ENCODE peak calls at places on chromosomes 1 and 21, in five cellular contexts. H is thoracic aorta; R is testis; M is CD8-positive, alpha-beta T cell; Q is body of pancreas. E is an unnamed sample.

GRCh38 chr1:207965602-207966387 is 54.9 kb upstream of the CD34 start:
- DNase-seq in H (no peak), R (no peak), M (no peak), Q (no peak), E (no peak)

GRCh38 chr1:185775505-185775904 is 41.3 kb downstream of the HMCN1 start:
- DNase-seq in H (no peak), R (no peak), M (no peak), Q (no peak), E (no peak)

GRCh38 chr1:32754282-32755097 is 51.9 kb upstream of the SYNC start:
- DNase-seq in H (no peak), R (peak; percentile 52), M (peak; percentile 3), Q (peak; percentile 69), E (peak; percentile 45)

GRCh38 chr1:164578474-164579200 is 19.7 kb downstream of the PBX1 start:
- DNase-seq in H (no peak), R (no peak), M (no peak), Q (no peak), E (no peak)

GRCh38 chr1:10693497-10694273 is 102.8 kb downstream of the CASZ1 start:
- DNase-seq in H (no peak), R (peak; percentile 52), M (peak; percentile 19), Q (peak; percentile 55), E (no peak)

GRCh38 chr21:34524671-34525601 is 12.9 kb upstream of the KCNE1 start:
- DNase-seq in H (no peak), R (peak; percentile 30), M (no peak), Q (no peak), E (no peak)

GRCh38 chr1:81560629-81561028 is 240.1 kb upstream of the ADGRL2 start:
- DNase-seq in H (no peak), R (no peak), M (no peak), Q (no peak), E (no peak)

GRCh38 chr1:224779491-224780020 is 149.9 kb upstream of the DNAH14 start:
- DNase-seq in H (no peak), R (no peak), M (no peak), Q (no peak), E (no peak)

GRCh38 chr1:22600817-22601605 is 35.4 kb upstream of the C1QA start:
- DNase-seq in H (no peak), R (no peak), M (no peak), Q (no peak), E (no peak)

GRCh38 chr1:233491953-233492627 is 121.8 kb upstream of the KCNK1 start:
- DNase-seq in H (no peak), R (no peak), M (no peak), Q (no peak), E (no peak)

GRCh38 chr1:162974810-162975209 is 94.4 kb upstream of the RGS4 start:
- DNase-seq in H (no peak), R (no peak), M (no peak), Q (no peak), E (no peak)

GRCh38 chr1:1088801-1089680 is 14.9 kb upstream of the RNF223 start:
- DNase-seq in H (no peak), R (no peak), M (no peak), Q (no peak), E (no peak)

GRCh38 chr1:228401782-228402637 is 4.6 kb downstream of the TRIM11 start:
- DNase-seq in H (no peak), R (no peak), M (no peak), Q (no peak), E (no peak)

GRCh38 chr21:45150630-45151265 is 76.4 kb downstream of the ADARB1 start:
- DNase-seq in H (no peak), R (peak; percentile 11), M (no peak), Q (no peak), E (no peak)

GRCh38 chr21:33396966-33397365 is 6.2 kb upstream of the IFNGR2 start:
- DNase-seq in H (no peak), R (no peak), M (no peak), Q (no peak), E (no peak)

GRCh38 chr1:200487650-200488049 is 77.8 kb upstream of the ZNF281 start:
- DNase-seq in H (no peak), R (no peak), M (no peak), Q (no peak), E (no peak)

GRCh38 chr21:17682924-17683323 is 70.2 kb upstream of the BTG3 start:
- DNase-seq in H (no peak), R (no peak), M (no peak), Q (no peak), E (no peak)

GRCh38 chr1:40050863-40051262 is 10.3 kb downstream of the CAP1 start:
- DNase-seq in H (no peak), R (no peak), M (no peak), Q (no peak), E (no peak)

GRCh38 chr21:28298251-28298672 is 694.4 kb downstream of the LTN1 start:
- DNase-seq in H (no peak), R (no peak), M (no peak), Q (no peak), E (no peak)

GRCh38 chr1:200226268-200226968 is 183.4 kb downstream of the ZNF281 start:
- DNase-seq in H (no peak), R (no peak), M (no peak), Q (no peak), E (no peak)

GRCh38 chr1:90007979-90008404 is 13.1 kb downstream of the ZNF326 start:
- DNase-seq in H (no peak), R (no peak), M (no peak), Q (no peak), E (no peak)

GRCh38 chr1:232431748-232432147 is 198.2 kb downstream of the SIPA1L2 start:
- DNase-seq in H (no peak), R (no peak), M (no peak), Q (no peak), E (no peak)

GRCh38 chr1:84442256-84442655 is 36.8 kb upstream of the RPF1 start:
- DNase-seq in H (no peak), R (no peak), M (no peak), Q (peak; percentile 29), E (peak; percentile 79)

GRCh38 chr1:3673381-3674099 is 21.2 kb downstream of the TP73 start:
- DNase-seq in H (no peak), R (no peak), M (no peak), Q (no peak), E (peak; percentile 79)

GRCh38 chr21:42191978-42192595 is 26.9 kb upstream of the ABCG1 start:
- DNase-seq in H (no peak), R (no peak), M (no peak), Q (no peak), E (no peak)

GRCh38 chr1:192763756-192764155 is 45.1 kb upstream of the RGS2 start:
- DNase-seq in H (no peak), R (no peak), M (no peak), Q (no peak), E (no peak)

GRCh38 chr1:204836856-204837255 is 33.8 kb upstream of the NFASC start:
- DNase-seq in H (no peak), R (no peak), M (no peak), Q (no peak), E (no peak)

GRCh38 chr1:152141971-152142584 is 16.9 kb downstream of the RPTN start:
- DNase-seq in H (peak; percentile 10), R (peak; percentile 74), M (no peak), Q (peak; percentile 78), E (peak; percentile 49)

GRCh38 chr1:201318504-201319340 is 35.4 kb downstream of the PKP1 start:
- DNase-seq in H (no peak), R (no peak), M (no peak), Q (no peak), E (no peak)

GRCh38 chr1:6475381-6476133 is 9.6 kb upstream of the TNFRSF25 start:
- DNase-seq in H (no peak), R (peak; percentile 83), M (peak; percentile 74), Q (peak; percentile 61), E (peak; percentile 68)

GRCh38 chr1:72009170-72009569 is 273.2 kb downstream of the NEGR1 start:
- DNase-seq in H (no peak), R (no peak), M (no peak), Q (no peak), E (no peak)

GRCh38 chr1:234670936-234671628 is 61.1 kb upstream of the IRF2BP2 start:
- DNase-seq in H (no peak), R (no peak), M (no peak), Q (peak; percentile 69), E (no peak)

GRCh38 chr1:172821609-172822274 is 162.8 kb downstream of the FASLG start:
- DNase-seq in H (no peak), R (peak; percentile 25), M (no peak), Q (peak; percentile 30), E (no peak)
- H3K4me1 ChIP-seq in H (no peaks in the 10 kb centered on the region), R (no peaks in the 10 kb centered on the region), M (peaks cover 16% of the 10 kb centered on the region), Q (no peaks in the 10 kb centered on the region), E (no peaks in the 10 kb centered on the region)

GRCh38 chr1:19402031-19402430 is 83.3 kb downstream of the CAPZB start:
- DNase-seq in H (no peak), R (no peak), M (no peak), Q (no peak), E (no peak)

GRCh38 chr1:19400189-19400588 is 85.2 kb downstream of the CAPZB start:
- DNase-seq in H (peak; percentile 49), R (no peak), M (no peak), Q (no peak), E (no peak)

GRCh38 chr1:19398309-19398760 is 86.2 kb downstream of the SLC66A1 start:
- DNase-seq in H (peak; percentile 74), R (no peak), M (no peak), Q (peak; percentile 49), E (no peak)

GRCh38 chr1:19403256-19403655 is 82.1 kb downstream of the CAPZB start:
- DNase-seq in H (no peak), R (no peak), M (no peak), Q (no peak), E (no peak)

GRCh38 chr1:19400875-19401854 is 84.2 kb downstream of the CAPZB start:
- DNase-seq in H (no peak), R (no peak), M (no peak), Q (no peak), E (no peak)
- H3K4me3 ChIP-seq in H (peak overlapping the region; percentile 12), R (no peak overlapping the region), M (no peak overlapping the region), Q (no peak overlapping the region), E (no peak overlapping the region)

DNA sequence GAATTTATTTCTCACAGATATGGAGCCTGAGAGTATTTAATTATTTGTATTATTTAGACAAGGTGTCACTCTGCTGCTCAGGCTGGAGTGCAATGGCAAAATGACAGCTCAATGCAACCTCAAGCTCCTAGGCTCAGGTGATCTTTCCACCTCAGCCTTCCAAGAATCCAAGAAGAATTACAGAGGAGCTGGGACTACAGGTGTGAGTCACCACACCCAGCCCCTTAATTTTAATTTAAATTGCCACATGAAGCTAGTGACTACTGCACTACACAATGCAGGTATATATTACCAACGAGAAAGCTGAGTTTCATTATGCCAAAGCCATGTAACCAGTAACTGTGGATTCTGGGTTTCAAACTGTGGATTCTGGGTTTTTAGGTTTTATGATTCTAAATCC is 2.1 kb downstream of the KHDC4 start:
- DNase-seq in H (no peak), R (no peak), M (no peak), Q (no peak), E (peak; percentile 41)
- H3K27ac ChIP-seq in H (peak overlapping the region; percentile 42), R (no peak overlapping the region), M (no peak overlapping the region), Q (peak overlapping the region; percentile 8), E (no peak overlapping the region)

DNA sequence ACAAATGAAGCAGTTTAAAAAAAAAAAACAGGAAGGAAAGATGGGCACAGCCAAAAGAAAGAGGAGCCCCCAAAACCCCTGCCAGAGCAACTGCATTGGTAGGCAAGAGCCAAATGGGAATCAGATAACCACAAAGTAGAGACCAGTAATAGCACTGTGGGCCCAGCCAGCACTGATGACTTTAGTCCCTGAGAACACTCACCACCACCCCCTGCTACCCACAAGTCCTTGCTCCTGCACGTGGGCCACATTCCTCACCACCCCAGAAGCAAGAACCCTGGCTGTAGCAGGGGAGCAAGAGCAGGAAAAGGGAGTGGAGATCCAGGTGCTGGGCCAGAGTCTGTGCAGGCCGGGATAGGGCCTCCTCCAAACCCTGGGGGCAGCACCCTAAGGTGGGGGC is 86.1 kb downstream of the RRAGC start:
- DNase-seq in H (no peak), R (no peak), M (no peak), Q (no peak), E (no peak)
- H3K4me1 ChIP-seq in H (no peaks in the 10 kb centered on the region), R (no peaks in the 10 kb centered on the region), M (no peaks in the 10 kb centered on the region), Q (no peaks in the 10 kb centered on the region), E (no peaks in the 10 kb centered on the region)

E was measured in small intestine.